ENCODE peak calls at places on chromosomes 11 and 22, in seven cellular contexts. M is EL; A is hepatocyte; H is stimulated activated CD4-positive, alpha-beta T cell treated with anti-CD3 and anti-CD28 coated beads, Interleukin-15, amount 100 ng/mL, for 24 hours; R is A172; W is RKO; Y is fibroblast of the aortic adventitia. V is an unnamed sample.
A peak's percentile ranks its signal among the peaks of the same experiment; 100 is the strongest.

GRCh38 chr11:9626778-9627394 is 37.0 kb upstream of the SWAP70 start:
- DNase-seq in A (no peak), H (no peak), M (no peak), R (no peak), Y (no peak), W (no peak), V (no peak)

GRCh38 chr11:112241486-112241885 is 15.3 kb downstream of the PTS start:
- DNase-seq in Y (peak; percentile 97), R (peak; percentile 35), M (peak; percentile 81), A (no peak), W (no peak), H (no peak), V (no peak)

GRCh38 chr11:1052133-1053011 is 15.9 kb upstream of the MUC6 start:
- DNase-seq in W (no peak), M (no peak), R (no peak), Y (no peak), A (no peak), H (no peak), V (no peak)

GRCh38 chr11:34564807-34565241 is 51.2 kb upstream of the ELF5 start:
- DNase-seq in Y (no peak), H (no peak), A (no peak), W (no peak), R (no peak), M (no peak), V (peak; percentile 25)

GRCh38 chr11:2290351-2290841 is 11.3 kb downstream of the C11orf21 start:
- DNase-seq in M (no peak), W (no peak), H (no peak), R (peak; percentile 43), A (no peak), Y (no peak), V (no peak)

GRCh38 chr11:128226106-128226716 is 361.1 kb downstream of the ETS1 start:
- DNase-seq in Y (no peak), M (no peak), A (no peak), R (no peak), H (peak; percentile 71), W (no peak), V (no peak)

GRCh38 chr11:67503119-67504022 is 1.8 kb downstream of the PITPNM1 start:
- DNase-seq in Y (no peak), A (no peak), H (no peak), M (no peak), R (no peak), W (no peak), V (no peak)

GRCh38 chr22:27919943-27920755 is 1.1 kb upstream of the PITPNB start:
- DNase-seq in M (peak; percentile 82), W (peak; percentile 85), H (no peak), R (peak; percentile 11), Y (peak; percentile 72), A (peak; percentile 57), V (no peak)

GRCh38 chr11:117817213-117818035 is 7.1 kb downstream of the FXYD2 start:
- DNase-seq in H (peak; percentile 93), R (peak; percentile 67), M (peak; percentile 73), Y (peak; percentile 78), A (peak; percentile 91), W (peak; percentile 72), V (peak; percentile 69)

GRCh38 chr22:44191036-44191454 is 10.3 kb downstream of the PARVG start:
- DNase-seq in A (no peak), W (no peak), Y (peak; percentile 40), M (peak; percentile 11), R (peak; percentile 26), H (peak; percentile 49), V (no peak)

GRCh38 chr11:122516686-122517085 is 138.8 kb upstream of the UBASH3B start:
- DNase-seq in A (no peak), M (no peak), R (no peak), Y (peak; percentile 27), W (no peak), H (no peak), V (no peak)